ENCODE peak calls at places on chromosome 15, in seven cellular contexts. M, W, J, C, G, B and Y are unnamed samples.

GRCh38 chr15:89472785-89473256 is 23.6 kb downstream of the RHCG start:
- DNase-seq in M (peak; percentile 44), W (no peak), J (peak; percentile 59), C (peak; percentile 81), G (peak; percentile 77), B (peak; percentile 52), Y (peak; percentile 88)

GRCh38 chr15:37764733-37765191 is 169.7 kb upstream of the TMCO5A start:
- DNase-seq in M (peak; percentile 38), W (no peak), J (no peak), C (peak; percentile 77), G (no peak), B (peak; percentile 83), Y (peak; percentile 19)

GRCh38 chr15:42726114-42726513 is 10.8 kb downstream of the CDAN1 start:
- DNase-seq in M (no peak), W (no peak), J (no peak), C (no peak), G (no peak), B (no peak), Y (no peak)

GRCh38 chr15:74825895-74826294 is 532 bp upstream of the CPLX3 start:
- DNase-seq in M (no peak), W (no peak), J (no peak), C (no peak), G (no peak), B (no peak), Y (no peak)

GRCh38 chr15:101651753-101652097 is 456 bp downstream of the TM2D3 start:
- DNase-seq in M (peak; percentile 67), W (no peak), J (no peak), C (peak; percentile 59), G (no peak), B (peak; percentile 25), Y (no peak)

GRCh38 chr15:68553594-68553993 is 25.2 kb upstream of the CORO2B start:
- DNase-seq in M (no peak), W (no peak), J (no peak), C (no peak), G (no peak), B (no peak), Y (no peak)

GRCh38 chr15:90822204-90822955 is 46.0 kb upstream of the FURIN start:
- DNase-seq in M (no peak), W (no peak), J (no peak), C (no peak), G (no peak), B (no peak), Y (no peak)

GRCh38 chr15:64522226-64522823 is 61.9 kb downstream of the ZNF609 start:
- DNase-seq in M (no peak), W (no peak), J (no peak), C (no peak), G (no peak), B (peak; percentile 58), Y (no peak)

GRCh38 chr15:61038910-61039309 is 190.2 kb downstream of the RORA start:
- DNase-seq in M (no peak), W (no peak), J (no peak), C (no peak), G (no peak), B (peak; percentile 84), Y (no peak)

GRCh38 chr15:90836296-90836871 is 32.0 kb upstream of the FURIN start:
- DNase-seq in M (no peak), W (no peak), J (no peak), C (no peak), G (no peak), B (peak; percentile 53), Y (no peak)

GRCh38 chr15:25616471-25616870 is 177.6 kb upstream of the UBE3A start:
- DNase-seq in M (no peak), W (no peak), J (no peak), C (no peak), G (no peak), B (no peak), Y (no peak)

GRCh38 chr15:22918596-22919140 is 61.5 kb downstream of the CYFIP1 start:
- DNase-seq in M (no peak), W (no peak), J (no peak), C (no peak), G (no peak), B (no peak), Y (no peak)

GRCh38 chr15:71239592-71240364 is 124.5 kb downstream of the THSD4 start:
- DNase-seq in M (no peak), W (no peak), J (no peak), C (no peak), G (no peak), B (no peak), Y (no peak)

GRCh38 chr15:71232411-71232810 is 117.1 kb downstream of the THSD4 start:
- DNase-seq in M (no peak), W (no peak), J (no peak), C (no peak), G (no peak), B (no peak), Y (no peak)

GRCh38 chr15:71242292-71242691 is 127.0 kb downstream of the THSD4 start:
- DNase-seq in M (no peak), W (no peak), J (no peak), C (no peak), G (no peak), B (no peak), Y (no peak)

GRCh38 chr15:71238926-71239325 is 123.7 kb downstream of the THSD4 start:
- DNase-seq in M (no peak), W (no peak), J (no peak), C (no peak), G (no peak), B (no peak), Y (no peak)

GRCh38 chr15:71237456-71238188 is 122.4 kb downstream of the THSD4 start:
- DNase-seq in M (peak; percentile 84), W (peak; percentile 63), J (no peak), C (no peak), G (no peak), B (peak; percentile 98), Y (no peak)
- TF ChIP-seq CTCF in M (no peak), W (no peak), J (no peak), C (no peak), G (no peak), B (peak; percentile 12), Y (no peak)

GRCh38 chr15:76996076-76996525 is 1.2 kb downstream of the PSTPIP1 start:
- DNase-seq in M (no peak), W (no peak), J (no peak), C (no peak), G (no peak), B (no peak), Y (no peak)
- TF ChIP-seq CTCF in M (no peak), W (no peak), J (no peak), C (no peak), G (no peak), B (no peak), Y (no peak)

DNA sequence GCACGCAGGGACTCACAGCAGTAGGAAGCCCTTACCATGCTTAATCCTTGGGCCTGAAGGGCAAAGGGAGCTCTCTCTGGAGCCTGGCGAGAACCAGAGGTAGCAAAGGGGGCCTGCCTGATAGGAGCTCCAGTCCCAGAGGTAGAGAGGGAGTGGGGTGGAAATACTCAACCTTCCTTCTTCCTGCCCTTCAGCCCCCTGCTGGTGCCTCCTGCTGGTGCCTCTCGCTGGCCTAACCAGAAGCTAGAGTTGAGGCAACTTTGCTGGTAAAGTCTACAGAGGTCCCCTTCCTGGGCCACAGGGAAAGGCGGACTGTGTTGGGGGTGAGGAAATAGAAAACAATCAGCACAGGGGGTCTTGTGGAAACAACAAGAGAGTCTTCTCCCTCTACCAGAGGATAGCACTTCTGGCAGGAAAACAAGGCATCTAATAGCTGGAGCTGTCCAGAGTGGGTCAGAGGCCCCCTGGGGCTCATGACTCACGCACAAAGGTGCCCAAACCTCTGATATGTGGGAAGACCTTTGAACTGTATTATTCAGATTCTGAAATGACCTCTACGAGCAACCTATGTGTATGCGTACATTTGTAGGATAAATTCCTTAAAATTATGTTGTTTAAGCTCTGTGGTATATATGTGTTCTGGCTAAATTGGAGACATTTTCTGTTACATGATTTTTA is 133.8 kb downstream of the LRRC28 start:
- DNase-seq in M (no peak), W (no peak), J (no peak), C (peak; percentile 46), G (no peak), B (peak; percentile 17), Y (no peak)
- TF ChIP-seq CTCF in M (no peak), W (no peak), J (no peak), C (peak; percentile 48), G (peak; percentile 12), B (peak; percentile 18), Y (peak; percentile 12)

GRCh38 chr15:59999064-59999377 is 5.1 kb upstream of the FOXB1 start:
- DNase-seq in M (no peak), W (no peak), J (no peak), C (peak; percentile 89), G (no peak), B (no peak), Y (no peak)
- TF ChIP-seq CTCF in M (no peak), W (no peak), J (no peak), C (no peak), G (no peak), B (no peak), Y (no peak)